ENCODE peak calls at places on chromosomes 16 and 17, in four cellular contexts. J, T, K and F are unnamed samples.

GRCh38 chr17:4591529-4591928 is 7.2 kb downstream of the SMTNL2 start:
- DNase-seq in J (no peak), T (no peak), K (no peak), F (peak; percentile 46)

GRCh38 chr16:48864055-48864454 is 254.1 kb upstream of the N4BP1 start:
- DNase-seq in J (no peak), T (no peak), K (no peak), F (no peak)

GRCh38 chr17:10657123-10657522 is at the start of gene MYH3:
- DNase-seq in J (no peak), T (no peak), K (no peak), F (no peak)

GRCh38 chr16:65069090-65069489 is 52.8 kb downstream of the CDH11 start:
- DNase-seq in J (peak; percentile 67), T (peak; percentile 87), K (no peak), F (peak; percentile 92)

GRCh38 chr17:72176902-72177660 is 56.3 kb downstream of the SOX9 start:
- DNase-seq in J (no peak), T (peak; percentile 12), K (no peak), F (peak; percentile 8)

GRCh38 chr17:50026901-50027638 is 28.8 kb upstream of the ITGA3 start:
- DNase-seq in J (peak; percentile 25), T (peak; percentile 72), K (peak; percentile 37), F (peak; percentile 81)

GRCh38 chr17:79814966-79815835 is 18.3 kb upstream of the CBX8 start:
- DNase-seq in J (no peak), T (peak; percentile 36), K (no peak), F (peak; percentile 79)

GRCh38 chr17:7217113-7217987 is 2.3 kb downstream of the DLG4 start:
- DNase-seq in J (no peak), T (peak; percentile 75), K (no peak), F (peak; percentile 88)

GRCh38 chr16:87930456-87930855 is 5.9 kb downstream of the CA5A start:
- DNase-seq in J (no peak), T (no peak), K (no peak), F (peak; percentile 36)